ENCODE peak calls at places on chromosomes 3 and 15, in nine cellular contexts. One of them, this sample, is unnamed.

GRCh38 chr3:52429779-52430415 is 15.0 kb downstream of the SEMA3G start:
- DNase-seq in sigmoid colon: peak; percentile 43
- DNase-seq in Caco-2: no peak
- DNase-seq in esophagus muscularis mucosa: no peak
- DNase-seq in A549: no peak
- DNase-seq in PC-3: no peak
- DNase-seq in GM06990: no peak
- DNase-seq in IMR-90: peak; percentile 28
- DNase-seq in astrocyte of the cerebellum: no peak
- DNase-seq in this sample: no peak

GRCh38 chr3:41167722-41168497 is 31.4 kb upstream of the CTNNB1 start:
- DNase-seq in sigmoid colon: no peak
- DNase-seq in GM06990: no peak
- DNase-seq in PC-3: no peak
- DNase-seq in astrocyte of the cerebellum: no peak
- DNase-seq in esophagus muscularis mucosa: no peak
- DNase-seq in IMR-90: no peak
- DNase-seq in Caco-2: no peak
- DNase-seq in A549: no peak
- DNase-seq in this sample: no peak

GRCh38 chr3:53195602-53196574 is 34.9 kb downstream of the PRKCD start:
- DNase-seq in GM06990: peak; percentile 80
- DNase-seq in esophagus muscularis mucosa: no peak
- DNase-seq in A549: peak; percentile 54
- DNase-seq in PC-3: peak; percentile 65
- DNase-seq in astrocyte of the cerebellum: no peak
- DNase-seq in sigmoid colon: no peak
- DNase-seq in IMR-90: peak; percentile 19
- DNase-seq in Caco-2: peak; percentile 65
- DNase-seq in this sample: no peak

GRCh38 chr15:58918239-58918638 is 15.2 kb downstream of the SLTM start:
- DNase-seq in astrocyte of the cerebellum: no peak
- DNase-seq in A549: no peak
- DNase-seq in GM06990: no peak
- DNase-seq in esophagus muscularis mucosa: no peak
- DNase-seq in Caco-2: no peak
- DNase-seq in PC-3: no peak
- DNase-seq in sigmoid colon: no peak
- DNase-seq in IMR-90: no peak
- DNase-seq in this sample: no peak

GRCh38 chr3:169244119-169244864 is 419.2 kb downstream of the MECOM start:
- DNase-seq in Caco-2: no peak
- DNase-seq in A549: no peak
- DNase-seq in esophagus muscularis mucosa: no peak
- DNase-seq in sigmoid colon: no peak
- DNase-seq in PC-3: no peak
- DNase-seq in GM06990: no peak
- DNase-seq in astrocyte of the cerebellum: no peak
- DNase-seq in IMR-90: no peak
- DNase-seq in this sample: no peak

GRCh38 chr3:155326249-155326648 is 32.8 kb upstream of the STRIT1 start:
- DNase-seq in A549: no peak
- DNase-seq in IMR-90: no peak
- DNase-seq in sigmoid colon: no peak
- DNase-seq in Caco-2: no peak
- DNase-seq in PC-3: no peak
- DNase-seq in esophagus muscularis mucosa: no peak
- DNase-seq in astrocyte of the cerebellum: no peak
- DNase-seq in GM06990: no peak
- DNase-seq in this sample: no peak

GRCh38 chr3:9862391-9863235 is 17.4 kb downstream of the CIDEC start:
- DNase-seq in esophagus muscularis mucosa: no peak
- DNase-seq in astrocyte of the cerebellum: no peak
- DNase-seq in sigmoid colon: peak; percentile 89
- DNase-seq in PC-3: peak; percentile 48
- DNase-seq in GM06990: no peak
- DNase-seq in IMR-90: no peak
- DNase-seq in A549: peak; percentile 36
- DNase-seq in Caco-2: peak; percentile 41
- DNase-seq in this sample: no peak

GRCh38 chr3:126434931-126435411 is 40.3 kb downstream of the CFAP100 start:
- DNase-seq in IMR-90: no peak
- DNase-seq in esophagus muscularis mucosa: no peak
- DNase-seq in PC-3: no peak
- DNase-seq in Caco-2: no peak
- DNase-seq in astrocyte of the cerebellum: no peak
- DNase-seq in A549: no peak
- DNase-seq in GM06990: no peak
- DNase-seq in sigmoid colon: peak; percentile 46
- DNase-seq in this sample: no peak

GRCh38 chr3:117661636-117662095 is 952.1 kb downstream of the TUSC7 start:
- DNase-seq in PC-3: no peak
- DNase-seq in A549: no peak
- DNase-seq in GM06990: no peak
- DNase-seq in sigmoid colon: no peak
- DNase-seq in Caco-2: no peak
- DNase-seq in esophagus muscularis mucosa: no peak
- DNase-seq in IMR-90: peak; percentile 76
- DNase-seq in astrocyte of the cerebellum: peak; percentile 48
- DNase-seq in this sample: no peak

GRCh38 chr15:71530116-71530515 is 280.2 kb upstream of the NR2E3 start:
- DNase-seq in astrocyte of the cerebellum: no peak
- DNase-seq in esophagus muscularis mucosa: no peak
- DNase-seq in GM06990: no peak
- DNase-seq in Caco-2: no peak
- DNase-seq in sigmoid colon: no peak
- DNase-seq in A549: no peak
- DNase-seq in PC-3: no peak
- DNase-seq in IMR-90: no peak
- DNase-seq in this sample: no peak

GRCh38 chr3:185825379-185825638 is 467 bp upstream of the IGF2BP2 start:
- DNase-seq in astrocyte of the cerebellum: no peak
- DNase-seq in IMR-90: no peak
- DNase-seq in Caco-2: no peak
- DNase-seq in sigmoid colon: no peak
- DNase-seq in A549: no peak
- DNase-seq in GM06990: no peak
- DNase-seq in esophagus muscularis mucosa: no peak
- DNase-seq in PC-3: no peak
- DNase-seq in this sample: no peak

GRCh38 chr15:86610038-86610437 is 530.4 kb downstream of the AGBL1 start:
- DNase-seq in PC-3: no peak
- DNase-seq in Caco-2: no peak
- DNase-seq in GM06990: no peak
- DNase-seq in astrocyte of the cerebellum: no peak
- DNase-seq in A549: no peak
- DNase-seq in IMR-90: no peak
- DNase-seq in sigmoid colon: no peak
- DNase-seq in esophagus muscularis mucosa: no peak
- DNase-seq in this sample: no peak

GRCh38 chr3:17033516-17034168 is 148.9 kb downstream of the PLCL2 start:
- DNase-seq in A549: no peak
- DNase-seq in Caco-2: no peak
- DNase-seq in IMR-90: peak; percentile 8
- DNase-seq in GM06990: no peak
- DNase-seq in sigmoid colon: no peak
- DNase-seq in PC-3: peak; percentile 29
- DNase-seq in esophagus muscularis mucosa: no peak
- DNase-seq in astrocyte of the cerebellum: no peak
- DNase-seq in this sample: no peak

DNA sequence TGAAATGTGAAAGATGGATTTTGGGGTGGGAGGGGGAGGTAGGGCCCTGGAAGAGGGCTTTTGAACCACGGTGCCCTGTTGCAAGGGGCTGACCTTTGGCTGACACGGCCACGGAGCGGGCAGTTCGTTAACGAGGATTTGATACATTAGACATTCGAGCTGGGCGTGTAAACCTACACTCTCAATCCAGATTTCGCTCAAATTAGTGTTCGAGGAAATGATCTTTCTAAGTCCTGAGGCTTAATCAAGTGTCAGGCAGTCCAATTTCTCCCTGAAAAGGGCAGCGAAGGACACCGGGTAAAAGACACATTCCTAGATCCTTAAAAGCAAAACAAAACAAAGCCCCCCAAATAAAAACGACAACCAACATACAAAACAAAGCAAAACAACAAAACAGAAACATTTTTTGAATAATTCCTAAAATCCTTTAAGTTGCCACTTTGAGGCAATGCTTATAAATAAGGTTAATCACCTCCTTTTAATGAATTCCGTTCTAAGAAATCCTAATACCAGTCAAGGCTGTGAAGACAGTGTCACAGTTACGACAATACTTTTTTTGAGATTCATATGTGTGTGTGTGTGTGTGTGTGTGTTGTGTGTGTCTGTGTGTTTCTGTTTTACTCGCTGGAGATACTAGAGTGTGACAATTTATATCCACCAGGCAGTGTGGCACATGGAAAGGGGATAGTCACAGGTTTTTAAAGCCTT is 13.2 kb downstream of the ZIC1 start:
- DNase-seq in PC-3: no peak
- DNase-seq in astrocyte of the cerebellum: no peak
- DNase-seq in IMR-90: no peak
- DNase-seq in esophagus muscularis mucosa: no peak
- DNase-seq in GM06990: no peak
- DNase-seq in sigmoid colon: no peak
- DNase-seq in A549: no peak
- DNase-seq in Caco-2: no peak
- DNase-seq in this sample: no peak
- H3K4me3 ChIP-seq in PC-3: no peak overlapping the region
- H3K4me3 ChIP-seq in astrocyte of the cerebellum: peak overlapping the region; percentile 46
- H3K4me3 ChIP-seq in IMR-90: no peak overlapping the region
- H3K4me3 ChIP-seq in esophagus muscularis mucosa: no peak overlapping the region
- H3K4me3 ChIP-seq in GM06990: no peak overlapping the region
- H3K4me3 ChIP-seq in sigmoid colon: no peak overlapping the region
- H3K4me3 ChIP-seq in A549: no peak overlapping the region
- H3K4me3 ChIP-seq in Caco-2: no peak overlapping the region
- H3K4me3 ChIP-seq in this sample: no peak overlapping the region

GRCh38 chr3:66655673-66656072 is 154.9 kb upstream of the LRIG1 start:
- DNase-seq in PC-3: no peak
- DNase-seq in IMR-90: no peak
- DNase-seq in esophagus muscularis mucosa: peak; percentile 77
- DNase-seq in astrocyte of the cerebellum: no peak
- DNase-seq in GM06990: no peak
- DNase-seq in sigmoid colon: no peak
- DNase-seq in Caco-2: peak; percentile 14
- DNase-seq in A549: no peak
- DNase-seq in this sample: no peak

GRCh38 chr3:66656608-66657007 is 155.8 kb upstream of the LRIG1 start:
- DNase-seq in sigmoid colon: no peak
- DNase-seq in A549: no peak
- DNase-seq in GM06990: no peak
- DNase-seq in Caco-2: peak; percentile 29
- DNase-seq in IMR-90: no peak
- DNase-seq in PC-3: no peak
- DNase-seq in astrocyte of the cerebellum: no peak
- DNase-seq in esophagus muscularis mucosa: no peak
- DNase-seq in this sample: no peak

GRCh38 chr3:66659056-66659455 is 158.2 kb upstream of the LRIG1 start:
- DNase-seq in esophagus muscularis mucosa: no peak
- DNase-seq in astrocyte of the cerebellum: no peak
- DNase-seq in Caco-2: no peak
- DNase-seq in GM06990: no peak
- DNase-seq in sigmoid colon: no peak
- DNase-seq in PC-3: no peak
- DNase-seq in IMR-90: no peak
- DNase-seq in A549: no peak
- DNase-seq in this sample: no peak

GRCh38 chr3:66655119-66655518 is 154.3 kb upstream of the LRIG1 start:
- DNase-seq in esophagus muscularis mucosa: peak; percentile 79
- DNase-seq in IMR-90: no peak
- DNase-seq in sigmoid colon: no peak
- DNase-seq in Caco-2: no peak
- DNase-seq in astrocyte of the cerebellum: no peak
- DNase-seq in PC-3: no peak
- DNase-seq in GM06990: no peak
- DNase-seq in A549: no peak
- DNase-seq in this sample: no peak
- H3K4me3 ChIP-seq in esophagus muscularis mucosa: no peak overlapping the region
- H3K4me3 ChIP-seq in IMR-90: no peak overlapping the region
- H3K4me3 ChIP-seq in sigmoid colon: no peak overlapping the region
- H3K4me3 ChIP-seq in Caco-2: no peak overlapping the region
- H3K4me3 ChIP-seq in astrocyte of the cerebellum: no peak overlapping the region
- H3K4me3 ChIP-seq in PC-3: no peak overlapping the region
- H3K4me3 ChIP-seq in GM06990: no peak overlapping the region
- H3K4me3 ChIP-seq in A549: no peak overlapping the region
- H3K4me3 ChIP-seq in this sample: no peak overlapping the region

GRCh38 chr15:56320861-56321260 is 44.4 kb upstream of the TEX9 start:
- DNase-seq in astrocyte of the cerebellum: no peak
- DNase-seq in IMR-90: no peak
- DNase-seq in sigmoid colon: no peak
- DNase-seq in esophagus muscularis mucosa: no peak
- DNase-seq in A549: no peak
- DNase-seq in Caco-2: no peak
- DNase-seq in GM06990: no peak
- DNase-seq in PC-3: peak; percentile 10
- DNase-seq in this sample: no peak
- H3K4me3 ChIP-seq in astrocyte of the cerebellum: no peak overlapping the region
- H3K4me3 ChIP-seq in IMR-90: no peak overlapping the region
- H3K4me3 ChIP-seq in sigmoid colon: no peak overlapping the region
- H3K4me3 ChIP-seq in esophagus muscularis mucosa: no peak overlapping the region
- H3K4me3 ChIP-seq in A549: no peak overlapping the region
- H3K4me3 ChIP-seq in Caco-2: no peak overlapping the region
- H3K4me3 ChIP-seq in GM06990: no peak overlapping the region
- H3K4me3 ChIP-seq in PC-3: no peak overlapping the region
- H3K4me3 ChIP-seq in this sample: no peak overlapping the region

GRCh38 chr3:171462224-171462623 is 2.0 kb upstream of the TNIK start:
- DNase-seq in PC-3: no peak
- DNase-seq in Caco-2: no peak
- DNase-seq in IMR-90: no peak
- DNase-seq in GM06990: no peak
- DNase-seq in esophagus muscularis mucosa: no peak
- DNase-seq in sigmoid colon: no peak
- DNase-seq in astrocyte of the cerebellum: no peak
- DNase-seq in A549: no peak
- DNase-seq in this sample: no peak
- H3K4me3 ChIP-seq in PC-3: peak overlapping the region; percentile 84
- H3K4me3 ChIP-seq in Caco-2: no peak overlapping the region
- H3K4me3 ChIP-seq in IMR-90: no peak overlapping the region
- H3K4me3 ChIP-seq in GM06990: peak overlapping the region; percentile 91
- H3K4me3 ChIP-seq in esophagus muscularis mucosa: no peak overlapping the region
- H3K4me3 ChIP-seq in sigmoid colon: no peak overlapping the region
- H3K4me3 ChIP-seq in astrocyte of the cerebellum: no peak overlapping the region
- H3K4me3 ChIP-seq in A549: no peak overlapping the region
- H3K4me3 ChIP-seq in this sample: peak overlapping the region; percentile 90